ENCODE peak calls at places on chromosome 6, in nine cellular contexts. One of them, this sample, is unnamed.

GRCh38 chr6:166675736-166676135 is 48.7 kb upstream of the RPS6KA2 start:
- DNase-seq in uterus: no peak
- DNase-seq in fibroblast of villous mesenchyme: no peak
- DNase-seq in cardiac muscle cell: no peak
- DNase-seq in PC-9: peak; percentile 92
- DNase-seq in pancreas: peak; percentile 49
- DNase-seq in astrocyte of the cerebellum: no peak
- DNase-seq in kidney epithelial cell: no peak
- DNase-seq in heart left ventricle: no peak
- DNase-seq in this sample: no peak

GRCh38 chr6:134669531-134669930 is 280.4 kb downstream of the ALDH8A1 start:
- DNase-seq in fibroblast of villous mesenchyme: no peak
- DNase-seq in heart left ventricle: no peak
- DNase-seq in pancreas: no peak
- DNase-seq in astrocyte of the cerebellum: no peak
- DNase-seq in kidney epithelial cell: no peak
- DNase-seq in cardiac muscle cell: no peak
- DNase-seq in uterus: no peak
- DNase-seq in PC-9: no peak
- DNase-seq in this sample: no peak

GRCh38 chr6:142945446-142946180 is 637 bp upstream of the HIVEP2 start:
- DNase-seq in heart left ventricle: peak; percentile 63
- DNase-seq in fibroblast of villous mesenchyme: no peak
- DNase-seq in astrocyte of the cerebellum: no peak
- DNase-seq in uterus: no peak
- DNase-seq in kidney epithelial cell: no peak
- DNase-seq in PC-9: no peak
- DNase-seq in cardiac muscle cell: no peak
- DNase-seq in pancreas: no peak
- DNase-seq in this sample: no peak

GRCh38 chr6:41177695-41178094 is 14.8 kb upstream of the TREM2 start:
- DNase-seq in fibroblast of villous mesenchyme: no peak
- DNase-seq in astrocyte of the cerebellum: no peak
- DNase-seq in uterus: no peak
- DNase-seq in pancreas: no peak
- DNase-seq in cardiac muscle cell: no peak
- DNase-seq in PC-9: no peak
- DNase-seq in heart left ventricle: no peak
- DNase-seq in kidney epithelial cell: no peak
- DNase-seq in this sample: no peak

GRCh38 chr6:35294308-35294945 is 3.2 kb upstream of the DEF6 start:
- DNase-seq in fibroblast of villous mesenchyme: peak; percentile 31
- DNase-seq in uterus: no peak
- DNase-seq in heart left ventricle: no peak
- DNase-seq in kidney epithelial cell: no peak
- DNase-seq in astrocyte of the cerebellum: peak; percentile 8
- DNase-seq in pancreas: peak; percentile 55
- DNase-seq in PC-9: no peak
- DNase-seq in cardiac muscle cell: peak; percentile 30
- DNase-seq in this sample: no peak

GRCh38 chr6:17705778-17706579 is 746 bp downstream of the NUP153 start:
- DNase-seq in fibroblast of villous mesenchyme: peak; percentile 60
- DNase-seq in astrocyte of the cerebellum: peak; percentile 44
- DNase-seq in heart left ventricle: peak; percentile 66
- DNase-seq in pancreas: peak; percentile 21
- DNase-seq in kidney epithelial cell: no peak
- DNase-seq in uterus: peak; percentile 55
- DNase-seq in cardiac muscle cell: peak; percentile 70
- DNase-seq in PC-9: peak; percentile 35
- DNase-seq in this sample: no peak

GRCh38 chr6:55886185-55886836 is 10.9 kb upstream of the BMP5 start:
- DNase-seq in kidney epithelial cell: no peak
- DNase-seq in pancreas: no peak
- DNase-seq in fibroblast of villous mesenchyme: peak; percentile 37
- DNase-seq in astrocyte of the cerebellum: no peak
- DNase-seq in uterus: no peak
- DNase-seq in cardiac muscle cell: peak; percentile 35
- DNase-seq in PC-9: no peak
- DNase-seq in heart left ventricle: no peak
- DNase-seq in this sample: no peak

GRCh38 chr6:116111552-116112528 is 11.2 kb downstream of the NT5DC1 start:
- DNase-seq in PC-9: no peak
- DNase-seq in cardiac muscle cell: peak; percentile 65
- DNase-seq in astrocyte of the cerebellum: no peak
- DNase-seq in uterus: no peak
- DNase-seq in fibroblast of villous mesenchyme: peak; percentile 47
- DNase-seq in kidney epithelial cell: no peak
- DNase-seq in heart left ventricle: no peak
- DNase-seq in pancreas: no peak
- DNase-seq in this sample: no peak

GRCh38 chr6:136525586-136526195 is 24.5 kb downstream of the MAP7 start:
- DNase-seq in heart left ventricle: no peak
- DNase-seq in astrocyte of the cerebellum: no peak
- DNase-seq in uterus: no peak
- DNase-seq in kidney epithelial cell: no peak
- DNase-seq in pancreas: no peak
- DNase-seq in PC-9: no peak
- DNase-seq in cardiac muscle cell: peak; percentile 3
- DNase-seq in fibroblast of villous mesenchyme: no peak
- DNase-seq in this sample: no peak

GRCh38 chr6:73047801-73048200 is 177.5 kb downstream of the KHDC1L start:
- DNase-seq in kidney epithelial cell: no peak
- DNase-seq in uterus: no peak
- DNase-seq in cardiac muscle cell: no peak
- DNase-seq in fibroblast of villous mesenchyme: no peak
- DNase-seq in PC-9: no peak
- DNase-seq in heart left ventricle: no peak
- DNase-seq in astrocyte of the cerebellum: no peak
- DNase-seq in pancreas: no peak
- DNase-seq in this sample: no peak

GRCh38 chr6:113359155-113360140 is 497.7 kb upstream of the MARCKS start:
- DNase-seq in uterus: no peak
- DNase-seq in PC-9: no peak
- DNase-seq in heart left ventricle: peak; percentile 13
- DNase-seq in fibroblast of villous mesenchyme: no peak
- DNase-seq in kidney epithelial cell: peak; percentile 76
- DNase-seq in astrocyte of the cerebellum: no peak
- DNase-seq in cardiac muscle cell: peak; percentile 60
- DNase-seq in pancreas: no peak
- DNase-seq in this sample: no peak

GRCh38 chr6:83867527-83868161 is 8.2 kb downstream of the CYB5R4 start:
- DNase-seq in heart left ventricle: no peak
- DNase-seq in kidney epithelial cell: no peak
- DNase-seq in pancreas: no peak
- DNase-seq in astrocyte of the cerebellum: no peak
- DNase-seq in uterus: no peak
- DNase-seq in cardiac muscle cell: peak; percentile 97
- DNase-seq in fibroblast of villous mesenchyme: peak; percentile 93
- DNase-seq in PC-9: peak; percentile 74
- DNase-seq in this sample: peak; percentile 81

GRCh38 chr6:144657691-144658090 is 372.6 kb downstream of the UTRN start:
- DNase-seq in cardiac muscle cell: peak; percentile 35
- DNase-seq in fibroblast of villous mesenchyme: no peak
- DNase-seq in PC-9: no peak
- DNase-seq in pancreas: no peak
- DNase-seq in uterus: no peak
- DNase-seq in astrocyte of the cerebellum: peak; percentile 61
- DNase-seq in heart left ventricle: no peak
- DNase-seq in kidney epithelial cell: no peak
- DNase-seq in this sample: no peak

GRCh38 chr6:33613794-33614166 is 7.3 kb upstream of the ITPR3 start:
- DNase-seq in astrocyte of the cerebellum: no peak
- DNase-seq in kidney epithelial cell: no peak
- DNase-seq in fibroblast of villous mesenchyme: no peak
- DNase-seq in PC-9: peak; percentile 80
- DNase-seq in uterus: no peak
- DNase-seq in pancreas: no peak
- DNase-seq in heart left ventricle: no peak
- DNase-seq in cardiac muscle cell: peak; percentile 45
- DNase-seq in this sample: peak; percentile 10

GRCh38 chr6:155248021-155249001 is 15.5 kb upstream of the CLDN20 start:
- DNase-seq in heart left ventricle: peak; percentile 24
- DNase-seq in fibroblast of villous mesenchyme: peak; percentile 78
- DNase-seq in kidney epithelial cell: no peak
- DNase-seq in astrocyte of the cerebellum: peak; percentile 72
- DNase-seq in uterus: peak; percentile 64
- DNase-seq in cardiac muscle cell: peak; percentile 78
- DNase-seq in PC-9: peak; percentile 81
- DNase-seq in pancreas: no peak
- DNase-seq in this sample: peak; percentile 56

GRCh38 chr6:39669117-39669690 is 56.0 kb downstream of the KIF6 start:
- DNase-seq in astrocyte of the cerebellum: peak; percentile 46
- DNase-seq in pancreas: no peak
- DNase-seq in PC-9: no peak
- DNase-seq in fibroblast of villous mesenchyme: no peak
- DNase-seq in cardiac muscle cell: no peak
- DNase-seq in uterus: no peak
- DNase-seq in kidney epithelial cell: no peak
- DNase-seq in heart left ventricle: no peak
- DNase-seq in this sample: peak; percentile 10

DNA sequence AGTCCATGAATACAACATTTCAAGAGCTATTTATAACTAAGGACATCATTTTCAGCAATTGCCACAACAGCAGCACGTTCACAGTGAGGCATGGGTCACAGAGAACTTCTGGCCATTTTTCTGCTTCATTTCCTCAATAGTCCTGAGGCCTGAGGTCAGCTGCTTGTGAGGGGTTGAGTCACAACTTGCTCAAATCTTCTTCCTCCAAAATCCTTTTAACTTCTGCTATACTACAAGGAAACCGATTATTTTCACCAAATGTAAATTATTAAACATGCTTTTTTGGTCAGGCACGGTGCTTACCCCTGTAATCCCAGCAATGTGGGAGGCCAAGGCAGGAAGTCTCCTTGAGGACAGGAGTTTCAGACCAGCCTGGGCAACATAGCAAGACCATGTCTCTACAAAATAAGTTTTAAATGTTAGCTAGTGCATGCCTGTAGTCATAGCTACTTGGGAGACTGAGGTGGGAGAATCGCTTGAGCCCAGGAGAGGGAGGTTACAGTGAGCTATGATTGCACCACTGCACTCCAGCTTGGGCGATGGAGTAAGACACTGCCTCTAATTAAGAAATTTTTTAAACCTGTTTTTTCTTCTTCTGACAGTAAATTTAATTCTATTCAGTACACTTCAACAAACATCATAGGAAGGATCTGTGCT is 11.2 kb upstream of the SLC16A10 start:
- DNase-seq in pancreas: no peak
- DNase-seq in kidney epithelial cell: peak; percentile 41
- DNase-seq in PC-9: peak; percentile 48
- DNase-seq in astrocyte of the cerebellum: no peak
- DNase-seq in heart left ventricle: no peak
- DNase-seq in cardiac muscle cell: no peak
- DNase-seq in uterus: no peak
- DNase-seq in fibroblast of villous mesenchyme: no peak
- DNase-seq in this sample: no peak
- TF ChIP-seq CTCF in pancreas: no peak
- TF ChIP-seq CTCF in kidney epithelial cell: no peak
- TF ChIP-seq CTCF in PC-9: no peak
- TF ChIP-seq CTCF in astrocyte of the cerebellum: no peak
- TF ChIP-seq CTCF in heart left ventricle: no peak
- TF ChIP-seq CTCF in cardiac muscle cell: no peak
- TF ChIP-seq CTCF in uterus: no peak
- TF ChIP-seq CTCF in fibroblast of villous mesenchyme: no peak
- TF ChIP-seq CTCF in this sample: no peak

DNA sequence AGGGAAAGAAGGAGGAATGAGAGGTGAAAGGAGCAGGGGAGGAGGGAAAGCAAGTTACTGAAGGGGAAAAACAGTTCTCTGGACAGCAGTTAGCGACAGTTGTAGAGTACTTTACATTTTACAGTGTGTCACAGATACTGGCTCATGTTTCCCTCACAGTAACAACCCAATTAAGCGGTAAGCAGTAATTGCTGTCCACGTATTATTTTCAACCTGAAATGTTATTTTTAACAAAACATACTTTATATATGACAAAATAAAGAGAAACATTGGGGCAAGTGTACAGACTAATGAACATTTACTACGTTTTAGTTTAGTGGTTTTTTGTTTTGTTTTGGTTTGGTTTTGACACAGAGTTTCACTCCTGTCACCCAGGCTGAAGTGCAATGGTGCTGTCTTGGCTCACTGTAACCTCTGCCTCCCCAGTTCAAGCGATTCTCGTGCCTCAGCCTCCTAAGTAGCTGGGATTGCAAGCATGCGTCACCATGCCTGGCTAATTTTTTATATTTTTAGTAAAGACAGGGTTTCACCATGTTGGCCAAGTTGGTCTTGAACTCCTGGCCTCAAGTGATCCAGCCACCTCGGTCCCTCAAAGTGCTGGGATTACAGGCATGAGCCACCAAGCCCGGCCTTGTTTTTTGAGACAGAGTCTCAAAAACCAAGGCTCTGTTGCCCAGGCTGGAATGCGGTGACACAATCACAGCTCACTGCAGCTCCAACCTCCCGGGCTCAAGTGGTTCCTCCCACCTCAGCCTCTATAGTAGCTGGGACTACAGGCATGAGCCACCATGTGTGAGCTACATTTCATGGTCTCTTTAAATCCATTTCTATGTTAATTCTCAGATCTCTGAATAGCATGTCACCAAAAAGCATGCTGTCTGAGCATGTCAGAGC is 22.6 kb upstream of the BTN3A2 start:
- DNase-seq in astrocyte of the cerebellum: no peak
- DNase-seq in fibroblast of villous mesenchyme: no peak
- DNase-seq in pancreas: no peak
- DNase-seq in cardiac muscle cell: no peak
- DNase-seq in uterus: no peak
- DNase-seq in heart left ventricle: no peak
- DNase-seq in PC-9: no peak
- DNase-seq in kidney epithelial cell: no peak
- DNase-seq in this sample: no peak
- H3K4me3 ChIP-seq in astrocyte of the cerebellum: peak overlapping the region; percentile 28
- H3K4me3 ChIP-seq in fibroblast of villous mesenchyme: peak overlapping the region; percentile 42
- H3K4me3 ChIP-seq in pancreas: no peak overlapping the region
- H3K4me3 ChIP-seq in cardiac muscle cell: no peak overlapping the region
- H3K4me3 ChIP-seq in uterus: no peak overlapping the region
- H3K4me3 ChIP-seq in heart left ventricle: no peak overlapping the region
- H3K4me3 ChIP-seq in PC-9: no peak overlapping the region
- H3K4me3 ChIP-seq in kidney epithelial cell: no peak overlapping the region
- H3K4me3 ChIP-seq in this sample: peak overlapping the region; percentile 37

GRCh38 chr6:119873107-119873506 is 523.5 kb upstream of the MAN1A1 start:
- DNase-seq in fibroblast of villous mesenchyme: no peak
- DNase-seq in cardiac muscle cell: no peak
- DNase-seq in uterus: no peak
- DNase-seq in PC-9: no peak
- DNase-seq in heart left ventricle: no peak
- DNase-seq in astrocyte of the cerebellum: no peak
- DNase-seq in pancreas: no peak
- DNase-seq in kidney epithelial cell: no peak
- DNase-seq in this sample: no peak
- TF ChIP-seq CTCF in fibroblast of villous mesenchyme: no peak
- TF ChIP-seq CTCF in cardiac muscle cell: no peak
- TF ChIP-seq CTCF in uterus: no peak
- TF ChIP-seq CTCF in PC-9: no peak
- TF ChIP-seq CTCF in heart left ventricle: no peak
- TF ChIP-seq CTCF in astrocyte of the cerebellum: no peak
- TF ChIP-seq CTCF in pancreas: no peak
- TF ChIP-seq CTCF in kidney epithelial cell: no peak
- TF ChIP-seq CTCF in this sample: no peak

GRCh38 chr6:123850555-123850954 is 46.9 kb downstream of the NKAIN2 start:
- DNase-seq in kidney epithelial cell: no peak
- DNase-seq in fibroblast of villous mesenchyme: no peak
- DNase-seq in cardiac muscle cell: no peak
- DNase-seq in astrocyte of the cerebellum: no peak
- DNase-seq in uterus: no peak
- DNase-seq in heart left ventricle: no peak
- DNase-seq in pancreas: no peak
- DNase-seq in PC-9: no peak
- DNase-seq in this sample: no peak

GRCh38 chr6:123855493-123855892 is 51.8 kb downstream of the NKAIN2 start:
- DNase-seq in fibroblast of villous mesenchyme: no peak
- DNase-seq in cardiac muscle cell: no peak
- DNase-seq in uterus: no peak
- DNase-seq in pancreas: no peak
- DNase-seq in kidney epithelial cell: no peak
- DNase-seq in astrocyte of the cerebellum: no peak
- DNase-seq in heart left ventricle: no peak
- DNase-seq in PC-9: no peak
- DNase-seq in this sample: no peak
- H3K4me3 ChIP-seq in fibroblast of villous mesenchyme: no peak overlapping the region
- H3K4me3 ChIP-seq in cardiac muscle cell: no peak overlapping the region
- H3K4me3 ChIP-seq in uterus: no peak overlapping the region
- H3K4me3 ChIP-seq in pancreas: no peak overlapping the region
- H3K4me3 ChIP-seq in kidney epithelial cell: no peak overlapping the region
- H3K4me3 ChIP-seq in astrocyte of the cerebellum: no peak overlapping the region
- H3K4me3 ChIP-seq in heart left ventricle: no peak overlapping the region
- H3K4me3 ChIP-seq in PC-9: no peak overlapping the region
- H3K4me3 ChIP-seq in this sample: no peak overlapping the region

This sample was measured in AG04449.